ENCODE peak calls at places on chromosome 1, in four cellular contexts. One of them, this sample, is unnamed.
A peak's percentile ranks its signal among the peaks of the same experiment; 100 is the strongest.

GRCh38 chr1:180168786-180169640 is 14.3 kb downstream of the QSOX1 start:
- DNase-seq in B cell: no peak
- DNase-seq in stimulated activated CD4-positive, alpha-beta T cell treated with anti-CD3 and anti-CD28 coated beads, Interleukin-1b, Interleukin-23, amount 100 ng/mL, for 24 hours: no peak
- DNase-seq in T1000: no peak
- DNase-seq in this sample: peak; percentile 59

GRCh38 chr1:9413877-9414213 is 121.2 kb downstream of the SPSB1 start:
- DNase-seq in B cell: no peak
- DNase-seq in stimulated activated CD4-positive, alpha-beta T cell treated with anti-CD3 and anti-CD28 coated beads, Interleukin-1b, Interleukin-23, amount 100 ng/mL, for 24 hours: no peak
- DNase-seq in T1000: no peak
- DNase-seq in this sample: no peak

GRCh38 chr1:16351994-16352841 is at the start of gene FBXO42:
- DNase-seq in B cell: peak; percentile 87
- DNase-seq in stimulated activated CD4-positive, alpha-beta T cell treated with anti-CD3 and anti-CD28 coated beads, Interleukin-1b, Interleukin-23, amount 100 ng/mL, for 24 hours: peak; percentile 83
- DNase-seq in T1000: peak; percentile 89
- DNase-seq in this sample: peak; percentile 92

GRCh38 chr1:54377040-54377691 is 29.0 kb downstream of the SSBP3 start:
- DNase-seq in B cell: no peak
- DNase-seq in stimulated activated CD4-positive, alpha-beta T cell treated with anti-CD3 and anti-CD28 coated beads, Interleukin-1b, Interleukin-23, amount 100 ng/mL, for 24 hours: no peak
- DNase-seq in T1000: no peak
- DNase-seq in this sample: no peak

GRCh38 chr1:206510371-206510770 is 3.0 kb downstream of the RASSF5 start:
- DNase-seq in B cell: no peak
- DNase-seq in stimulated activated CD4-positive, alpha-beta T cell treated with anti-CD3 and anti-CD28 coated beads, Interleukin-1b, Interleukin-23, amount 100 ng/mL, for 24 hours: no peak
- DNase-seq in T1000: no peak
- DNase-seq in this sample: no peak

GRCh38 chr1:99264201-99265021 is at the start of gene PLPPR4:
- DNase-seq in B cell: no peak
- DNase-seq in stimulated activated CD4-positive, alpha-beta T cell treated with anti-CD3 and anti-CD28 coated beads, Interleukin-1b, Interleukin-23, amount 100 ng/mL, for 24 hours: no peak
- DNase-seq in T1000: no peak
- DNase-seq in this sample: peak; percentile 45

GRCh38 chr1:93804412-93804811 is 74.6 kb downstream of the DNTTIP2 start:
- DNase-seq in B cell: no peak
- DNase-seq in stimulated activated CD4-positive, alpha-beta T cell treated with anti-CD3 and anti-CD28 coated beads, Interleukin-1b, Interleukin-23, amount 100 ng/mL, for 24 hours: no peak
- DNase-seq in T1000: peak; percentile 7
- DNase-seq in this sample: no peak

GRCh38 chr1:150560986-150561829 is 12.0 kb downstream of the ADAMTSL4 start:
- DNase-seq in B cell: peak; percentile 88
- DNase-seq in stimulated activated CD4-positive, alpha-beta T cell treated with anti-CD3 and anti-CD28 coated beads, Interleukin-1b, Interleukin-23, amount 100 ng/mL, for 24 hours: peak; percentile 77
- DNase-seq in T1000: peak; percentile 94
- DNase-seq in this sample: peak; percentile 93

GRCh38 chr1:911875-912739 is 11.6 kb upstream of the SAMD11 start:
- DNase-seq in B cell: peak; percentile 27
- DNase-seq in stimulated activated CD4-positive, alpha-beta T cell treated with anti-CD3 and anti-CD28 coated beads, Interleukin-1b, Interleukin-23, amount 100 ng/mL, for 24 hours: no peak
- DNase-seq in T1000: no peak
- DNase-seq in this sample: no peak

GRCh38 chr1:181126871-181127587 is 38.5 kb downstream of the IER5 start:
- DNase-seq in B cell: no peak
- DNase-seq in stimulated activated CD4-positive, alpha-beta T cell treated with anti-CD3 and anti-CD28 coated beads, Interleukin-1b, Interleukin-23, amount 100 ng/mL, for 24 hours: no peak
- DNase-seq in T1000: no peak
- DNase-seq in this sample: peak; percentile 93

GRCh38 chr1:26274801-26275425 is 5.0 kb upstream of the SH3BGRL3 start:
- DNase-seq in B cell: no peak
- DNase-seq in stimulated activated CD4-positive, alpha-beta T cell treated with anti-CD3 and anti-CD28 coated beads, Interleukin-1b, Interleukin-23, amount 100 ng/mL, for 24 hours: no peak
- DNase-seq in T1000: no peak
- DNase-seq in this sample: no peak

GRCh38 chr1:3604468-3604974 is 6.8 kb downstream of the MEGF6 start:
- DNase-seq in B cell: no peak
- DNase-seq in stimulated activated CD4-positive, alpha-beta T cell treated with anti-CD3 and anti-CD28 coated beads, Interleukin-1b, Interleukin-23, amount 100 ng/mL, for 24 hours: no peak
- DNase-seq in T1000: no peak
- DNase-seq in this sample: no peak

This sample was measured in NCI-H345.